ENCODE peak calls at places on chromosomes 1 and 21, in six cellular contexts. One of them, this sample, is unnamed.

GRCh38 chr1:66371233-66372005 is 162.5 kb upstream of the SGIP1 start:
- DNase-seq in activated CD4-positive, alpha-beta T cell treated with anti-CD3 and anti-CD28 coated beads for 1 hour: no peak
- DNase-seq in CD4-positive, alpha-beta T cell: no peak
- DNase-seq in HFFc6: peak; percentile 80
- DNase-seq in NCI-H1105 treated with DMSO at 0.1 percent for 48 hours: no peak
- DNase-seq in epithelial cell of esophagus: peak; percentile 38
- DNase-seq in this sample: peak; percentile 80

GRCh38 chr1:180610556-180611015 is 21.2 kb upstream of the XPR1 start:
- DNase-seq in activated CD4-positive, alpha-beta T cell treated with anti-CD3 and anti-CD28 coated beads for 1 hour: no peak
- DNase-seq in CD4-positive, alpha-beta T cell: no peak
- DNase-seq in HFFc6: no peak
- DNase-seq in NCI-H1105 treated with DMSO at 0.1 percent for 48 hours: no peak
- DNase-seq in epithelial cell of esophagus: no peak
- DNase-seq in this sample: no peak

GRCh38 chr1:231643333-231644237 is 17.0 kb downstream of the DISC1 start:
- DNase-seq in activated CD4-positive, alpha-beta T cell treated with anti-CD3 and anti-CD28 coated beads for 1 hour: no peak
- DNase-seq in CD4-positive, alpha-beta T cell: no peak
- DNase-seq in HFFc6: no peak
- DNase-seq in NCI-H1105 treated with DMSO at 0.1 percent for 48 hours: no peak
- DNase-seq in epithelial cell of esophagus: no peak
- DNase-seq in this sample: no peak

GRCh38 chr1:237235080-237235479 is 193.1 kb downstream of the RYR2 start:
- DNase-seq in activated CD4-positive, alpha-beta T cell treated with anti-CD3 and anti-CD28 coated beads for 1 hour: no peak
- DNase-seq in CD4-positive, alpha-beta T cell: no peak
- DNase-seq in HFFc6: no peak
- DNase-seq in NCI-H1105 treated with DMSO at 0.1 percent for 48 hours: no peak
- DNase-seq in epithelial cell of esophagus: no peak
- DNase-seq in this sample: no peak

GRCh38 chr1:228378453-228379164 is 28.0 kb downstream of the TRIM11 start:
- DNase-seq in activated CD4-positive, alpha-beta T cell treated with anti-CD3 and anti-CD28 coated beads for 1 hour: peak; percentile 38
- DNase-seq in CD4-positive, alpha-beta T cell: peak; percentile 66
- DNase-seq in HFFc6: peak; percentile 39
- DNase-seq in NCI-H1105 treated with DMSO at 0.1 percent for 48 hours: peak; percentile 72
- DNase-seq in epithelial cell of esophagus: peak; percentile 69
- DNase-seq in this sample: no peak

GRCh38 chr1:237084399-237085077 is 42.6 kb downstream of the RYR2 start:
- DNase-seq in activated CD4-positive, alpha-beta T cell treated with anti-CD3 and anti-CD28 coated beads for 1 hour: no peak
- DNase-seq in CD4-positive, alpha-beta T cell: no peak
- DNase-seq in HFFc6: no peak
- DNase-seq in NCI-H1105 treated with DMSO at 0.1 percent for 48 hours: no peak
- DNase-seq in epithelial cell of esophagus: no peak
- DNase-seq in this sample: no peak

GRCh38 chr21:14120091-14120734 is 90.5 kb downstream of the LIPI start:
- DNase-seq in activated CD4-positive, alpha-beta T cell treated with anti-CD3 and anti-CD28 coated beads for 1 hour: no peak
- DNase-seq in CD4-positive, alpha-beta T cell: no peak
- DNase-seq in HFFc6: peak; percentile 4
- DNase-seq in NCI-H1105 treated with DMSO at 0.1 percent for 48 hours: peak; percentile 45
- DNase-seq in epithelial cell of esophagus: peak; percentile 44
- DNase-seq in this sample: no peak

GRCh38 chr1:167648978-167649752 is 19.1 kb downstream of the RCSD1 start:
- DNase-seq in activated CD4-positive, alpha-beta T cell treated with anti-CD3 and anti-CD28 coated beads for 1 hour: no peak
- DNase-seq in CD4-positive, alpha-beta T cell: no peak
- DNase-seq in HFFc6: no peak
- DNase-seq in NCI-H1105 treated with DMSO at 0.1 percent for 48 hours: no peak
- DNase-seq in epithelial cell of esophagus: no peak
- DNase-seq in this sample: no peak

GRCh38 chr1:198741744-198742143 is 102.9 kb downstream of the PTPRC start:
- DNase-seq in activated CD4-positive, alpha-beta T cell treated with anti-CD3 and anti-CD28 coated beads for 1 hour: no peak
- DNase-seq in CD4-positive, alpha-beta T cell: no peak
- DNase-seq in HFFc6: no peak
- DNase-seq in NCI-H1105 treated with DMSO at 0.1 percent for 48 hours: no peak
- DNase-seq in epithelial cell of esophagus: no peak
- DNase-seq in this sample: no peak

GRCh38 chr1:224637510-224637909 is 21.4 kb downstream of the CNIH3 start:
- DNase-seq in activated CD4-positive, alpha-beta T cell treated with anti-CD3 and anti-CD28 coated beads for 1 hour: no peak
- DNase-seq in CD4-positive, alpha-beta T cell: no peak
- DNase-seq in HFFc6: peak; percentile 98
- DNase-seq in NCI-H1105 treated with DMSO at 0.1 percent for 48 hours: no peak
- DNase-seq in epithelial cell of esophagus: peak; percentile 67
- DNase-seq in this sample: peak; percentile 31

GRCh38 chr1:2882968-2883696 is 81.6 kb upstream of the TTC34 start:
- DNase-seq in activated CD4-positive, alpha-beta T cell treated with anti-CD3 and anti-CD28 coated beads for 1 hour: no peak
- DNase-seq in CD4-positive, alpha-beta T cell: no peak
- DNase-seq in HFFc6: no peak
- DNase-seq in NCI-H1105 treated with DMSO at 0.1 percent for 48 hours: no peak
- DNase-seq in epithelial cell of esophagus: no peak
- DNase-seq in this sample: no peak

GRCh38 chr1:173436831-173437428 is 40.2 kb upstream of the PRDX6 start:
- DNase-seq in activated CD4-positive, alpha-beta T cell treated with anti-CD3 and anti-CD28 coated beads for 1 hour: no peak
- DNase-seq in CD4-positive, alpha-beta T cell: no peak
- DNase-seq in HFFc6: no peak
- DNase-seq in NCI-H1105 treated with DMSO at 0.1 percent for 48 hours: no peak
- DNase-seq in epithelial cell of esophagus: no peak
- DNase-seq in this sample: no peak

GRCh38 chr1:83058327-83058726 is 940.6 kb downstream of the TTLL7 start:
- DNase-seq in activated CD4-positive, alpha-beta T cell treated with anti-CD3 and anti-CD28 coated beads for 1 hour: no peak
- DNase-seq in CD4-positive, alpha-beta T cell: no peak
- DNase-seq in HFFc6: no peak
- DNase-seq in NCI-H1105 treated with DMSO at 0.1 percent for 48 hours: no peak
- DNase-seq in epithelial cell of esophagus: no peak
- DNase-seq in this sample: no peak

GRCh38 chr1:19074902-19075721 is 118.6 kb upstream of the IFFO2 start:
- DNase-seq in activated CD4-positive, alpha-beta T cell treated with anti-CD3 and anti-CD28 coated beads for 1 hour: no peak
- DNase-seq in CD4-positive, alpha-beta T cell: no peak
- DNase-seq in HFFc6: no peak
- DNase-seq in NCI-H1105 treated with DMSO at 0.1 percent for 48 hours: peak; percentile 29
- DNase-seq in epithelial cell of esophagus: peak; percentile 97
- DNase-seq in this sample: peak; percentile 94